ENCODE peak calls at places on chromosomes 4 and X, in six cellular contexts. X, F, I, D, Q and B are unnamed samples.

GRCh38 chrX:38282044-38282443 is 45.3 kb downstream of the RPGR start:
- DNase-seq in D (no peak), I (no peak), F (no peak), X (no peak), Q (no peak), B (peak)

GRCh38 chr4:174122705-174123104 is 160.8 kb downstream of the FBXO8 start:
- DNase-seq in I (no peak), F (no peak), X (no peak), D (no peak), Q (no peak), B (peak)

GRCh38 chrX:48854898-48855297 is 19.5 kb upstream of the PCSK1N start:
- DNase-seq in F (no peak), D (no peak), X (no peak), Q (no peak), I (no peak), B (no peak)

GRCh38 chrX:56726609-56727008 is 2.4 kb upstream of the NBDY start:
- DNase-seq in D (peak), X (no peak), Q (peak), F (no peak), I (no peak), B (peak)

GRCh38 chr4:3332498-3332897 is 39.7 kb downstream of the RGS12 start:
- DNase-seq in I (no peak), D (no peak), X (no peak), F (peak), Q (no peak), B (no peak)

GRCh38 chr4:91567594-91567993 is 736.2 kb upstream of the GRID2 start:
- DNase-seq in Q (no peak), D (no peak), I (no peak), X (no peak), F (no peak), B (no peak)

GRCh38 chr4:147825451-147826287 is 93.8 kb downstream of the ARHGAP10 start:
- DNase-seq in X (no peak), F (no peak), D (no peak), Q (no peak), I (peak), B (peak)

GRCh38 chr4:145871209-145871608 is 67.4 kb downstream of the ZNF827 start:
- DNase-seq in X (no peak), F (no peak), Q (peak), D (no peak), I (no peak), B (no peak)

GRCh38 chrX:2541603-2542002 is 40.8 kb upstream of the DHRSX start:
- DNase-seq in D (no peak), I (no peak), F (no peak), X (no peak), Q (no peak), B (no peak)

GRCh38 chr4:186699298-186699697 is 24.4 kb downstream of the FAT1 start:
- DNase-seq in I (no peak), Q (no peak), D (no peak), X (no peak), F (no peak), B (no peak)

GRCh38 chrX:15815779-15816452 is 25.6 kb downstream of the ZRSR2 start:
- DNase-seq in X (no peak), F (no peak), I (no peak), D (peak), Q (no peak), B (peak)

GRCh38 chrX:39821011-39821708 is 276.6 kb downstream of the BCOR start:
- DNase-seq in I (no peak), D (peak), X (no peak), Q (no peak), F (no peak), B (peak)

GRCh38 chrX:103904301-103904700 is 58.1 kb upstream of the TMSB15B start:
- DNase-seq in D (no peak), F (no peak), I (no peak), X (no peak), Q (no peak), B (no peak)

GRCh38 chr4:108303488-108304177 is 134.9 kb upstream of the LEF1 start:
- DNase-seq in F (no peak), I (no peak), Q (peak), D (no peak), X (peak), B (peak)

GRCh38 chr4:18666322-18666721 is 644.8 kb upstream of the LCORL start:
- DNase-seq in Q (no peak), I (no peak), F (no peak), X (no peak), D (no peak), B (no peak)

GRCh38 chr4:107153228-107153627 is 117.1 kb upstream of the DKK2 start:
- DNase-seq in F (no peak), I (no peak), X (no peak), D (no peak), Q (no peak), B (peak)
- TF ChIP-seq CTCF in F (no peak), I (peak), X (peak), D (no peak), Q (peak), B (peak)

GRCh38 chrX:132480581-132481203 is 8.1 kb downstream of the MBNL3 start:
- DNase-seq in F (no peak), I (peak), Q (peak), D (no peak), X (no peak), B (peak)
- H3K4me3 ChIP-seq in F (peak), I (peak), Q (no peak), D (no peak), X (no peak), B (no peak)

GRCh38 chr4:87445964-87446363 is 23.6 kb downstream of the NUDT9 start:
- DNase-seq in X (no peak), Q (no peak), F (no peak), I (no peak), D (no peak), B (no peak)

DNA sequence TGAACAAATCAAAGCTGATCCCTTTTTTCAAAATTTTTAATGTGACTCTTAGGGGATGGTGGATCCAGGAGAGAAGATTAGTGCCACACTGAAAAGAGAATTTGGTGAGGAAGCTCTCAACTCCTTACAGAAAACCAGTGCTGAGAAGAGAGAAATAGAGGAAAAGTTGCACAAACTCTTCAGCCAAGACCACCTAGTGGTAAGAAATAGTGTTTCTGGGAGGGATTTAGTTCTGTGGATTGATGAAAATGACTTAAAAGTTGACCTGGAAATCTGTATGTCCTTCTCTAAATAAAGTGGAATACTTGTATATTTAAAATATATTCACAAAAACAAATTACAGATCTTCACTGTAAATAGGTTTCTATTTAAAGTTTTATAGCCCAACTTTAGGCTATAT is 29.2 kb downstream of the NUDT9 start:
- DNase-seq in I (no peak), Q (no peak), F (no peak), D (no peak), X (no peak), B (no peak)
- TF ChIP-seq CTCF in I (no peak), Q (no peak), F (no peak), D (no peak), X (peak), B (peak)

DNA sequence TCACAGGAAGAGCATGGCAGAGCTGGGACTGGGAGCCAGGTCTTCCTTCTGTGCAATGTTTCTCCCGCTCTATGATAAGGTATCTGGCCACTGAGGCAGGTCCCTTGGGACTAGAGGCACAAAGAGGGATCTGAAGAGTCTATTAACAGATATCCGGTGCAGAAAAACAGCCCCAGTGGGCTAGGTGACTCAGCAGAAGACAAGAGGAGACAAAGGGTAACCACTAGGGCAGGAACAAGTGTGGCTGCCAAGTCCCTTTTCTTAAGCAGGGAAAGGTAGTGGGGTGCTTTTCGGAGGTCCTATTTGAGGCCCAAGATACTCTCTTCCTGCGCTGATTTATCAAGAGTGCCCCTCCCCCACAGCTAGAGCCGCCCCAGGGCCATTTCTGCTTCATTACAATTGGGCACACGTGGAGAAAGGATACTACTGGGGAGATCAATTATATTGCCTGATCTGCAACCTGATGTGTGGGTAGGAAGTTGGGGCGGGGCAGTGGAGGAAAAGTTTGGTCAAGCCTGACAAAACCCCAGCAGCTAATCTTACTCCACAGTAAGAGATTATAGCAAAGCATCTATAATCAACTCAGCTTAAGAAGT is at the start of gene DGAT2L6:
- DNase-seq in I (no peak), D (no peak), X (no peak), Q (no peak), F (no peak), B (peak)
- H3K4me3 ChIP-seq in I (no peak), D (no peak), X (no peak), Q (no peak), F (no peak), B (no peak)

GRCh38 chr4:84482564-84483563 is 16.2 kb downstream of the NKX6-1 start:
- DNase-seq in F (no peak), X (no peak), I (peak), D (no peak), Q (no peak), B (peak)
- TF ChIP-seq CTCF in F (no peak), X (peak), I (peak), D (no peak), Q (peak), B (peak)

DNA sequence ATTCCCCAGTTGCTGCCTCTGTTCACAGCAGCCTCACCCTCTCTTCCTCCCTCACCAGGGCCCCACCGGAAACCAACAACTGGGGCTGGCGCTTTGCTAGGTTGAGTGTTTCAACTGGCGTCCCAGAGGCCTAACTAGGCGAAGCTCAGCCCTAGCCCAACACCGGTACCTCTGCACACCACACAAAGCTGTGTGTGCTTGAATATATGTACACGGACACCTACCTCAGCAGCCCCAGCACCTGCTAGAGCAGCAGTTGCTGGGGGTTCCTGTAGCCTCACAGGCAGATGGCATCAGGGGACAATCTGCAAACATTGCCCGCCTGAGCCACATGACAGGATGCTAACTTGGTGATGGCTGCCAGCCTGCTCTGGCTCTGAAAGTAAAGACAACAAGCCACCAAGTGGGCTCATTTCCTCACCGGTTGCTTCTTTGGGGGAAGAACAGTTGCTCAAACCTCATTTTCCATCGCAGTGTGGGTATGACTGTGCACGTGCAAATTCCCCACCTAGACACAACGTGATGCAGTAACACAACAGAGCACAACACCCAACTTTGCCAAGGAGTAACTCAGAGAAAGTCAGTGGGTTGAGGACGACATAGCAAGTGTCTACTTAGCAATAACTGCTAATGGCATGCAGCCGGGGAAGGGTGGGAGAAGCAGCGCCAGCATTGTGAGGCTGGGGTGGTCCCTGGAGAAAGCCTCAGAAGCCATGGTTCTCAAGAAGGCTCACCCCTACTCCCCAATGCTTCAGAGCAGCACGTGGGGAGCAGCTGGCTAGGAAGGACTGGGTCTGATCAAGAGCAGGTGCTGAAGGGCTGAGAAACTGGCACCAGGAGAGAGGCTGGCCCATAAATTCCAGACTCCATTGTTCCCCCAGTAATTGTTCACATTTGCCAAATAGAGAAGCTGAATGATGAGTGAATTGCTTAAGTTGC is 139.5 kb downstream of the SH3KBP1 start:
- DNase-seq in F (no peak), I (no peak), X (no peak), D (no peak), Q (no peak), B (no peak)
- H3K4me3 ChIP-seq in F (no peak), I (no peak), X (no peak), D (no peak), Q (no peak), B (no peak)

DNA sequence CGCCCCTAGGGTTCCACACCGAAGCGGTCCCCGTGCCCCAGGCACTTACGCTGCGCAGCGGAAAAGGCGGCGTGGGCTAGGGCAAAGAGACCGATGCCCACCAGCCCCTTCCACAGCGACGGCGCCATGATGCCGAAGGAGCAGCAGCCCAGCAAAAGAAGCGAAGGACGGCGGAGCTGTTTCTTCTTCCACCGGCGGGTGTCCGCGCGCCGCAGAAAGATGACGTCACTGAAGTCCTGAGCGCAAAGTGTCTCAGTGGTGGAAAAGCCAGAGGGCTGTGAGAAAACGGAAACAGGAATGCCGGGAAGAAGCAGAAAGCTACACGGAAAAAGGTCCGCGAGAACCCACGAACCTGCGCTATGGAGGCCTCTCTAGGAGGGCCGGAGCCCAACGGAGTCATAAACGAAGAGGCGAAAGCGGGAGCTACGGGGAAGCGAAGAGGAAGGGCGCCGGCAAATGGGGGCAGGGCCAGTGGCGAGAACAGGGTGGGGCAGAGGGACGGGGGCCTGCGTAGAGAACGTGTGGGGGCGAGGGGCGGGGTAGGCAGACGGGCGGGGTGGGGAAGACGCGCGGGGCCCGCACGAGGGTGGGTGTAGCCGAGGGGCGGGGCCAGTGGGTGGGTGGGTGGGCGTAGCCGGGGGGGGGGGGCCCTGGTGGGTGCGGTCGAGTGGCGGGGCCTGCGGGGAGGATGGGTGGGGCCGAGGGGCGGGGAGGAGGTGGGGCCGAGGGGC is at the start of gene MMGT1:
- DNase-seq in X (peak), Q (peak), I (peak), D (peak), F (peak), B (peak)
- TF ChIP-seq CTCF in X (no peak), Q (no peak), I (no peak), D (no peak), F (no peak), B (no peak)

GRCh38 chr4:36242629-36243354 is 1.5 kb downstream of the ARAP2 start:
- DNase-seq in X (no peak), I (no peak), Q (peak), F (no peak), D (no peak), B (no peak)
- H3K4me3 ChIP-seq in X (peak), I (peak), Q (peak), F (peak), D (no peak), B (no peak)

GRCh38 chr4:56821394-56822263 is at the start of gene SPINK2:
- DNase-seq in I (no peak), F (no peak), X (no peak), Q (no peak), D (peak), B (no peak)
- TF ChIP-seq CTCF in I (no peak), F (no peak), X (no peak), Q (no peak), D (no peak), B (no peak)